ENCODE peak calls at places on chromosomes 11 and 22, in four cellular contexts. P is fibroblast of the conjunctiva, G is fibroblast of mammary gland, K is T-helper 2 cell. U is an unnamed sample.

GRCh38 chr22:22692707-22693530 is 48.5 kb downstream of the GGTLC2 start:
- DNase-seq in K (peak), P (no peak), G (peak), U (peak)

GRCh38 chr11:79062814-79063762 is 377.7 kb downstream of the TENM4 start:
- DNase-seq in P (no peak), K (no peak), G (peak), U (peak)

GRCh38 chr22:31230155-31230870 is 18.2 kb downstream of the LIMK2 start:
- DNase-seq in P (no peak), K (no peak), G (peak), U (peak)

GRCh38 chr11:65290448-65291165 is 24.1 kb upstream of the CDC42EP2 start:
- DNase-seq in G (peak), K (no peak), P (peak), U (peak)

GRCh38 chr11:8593455-8593854 is 573 bp downstream of the STK33 start:
- DNase-seq in K (no peak), P (no peak), G (no peak), U (no peak)

GRCh38 chr22:24950272-24950902 is 2.1 kb upstream of the KIAA1671 start:
- DNase-seq in P (no peak), K (no peak), G (peak), U (peak)

GRCh38 chr11:68146010-68146540 is 24.9 kb upstream of the CHKA start:
- DNase-seq in P (no peak), G (no peak), K (no peak), U (no peak)

GRCh38 chr11:93993747-93994146 is 27.4 kb upstream of the HEPHL1 start:
- DNase-seq in G (no peak), K (no peak), P (no peak), U (no peak)

GRCh38 chr11:19080579-19080993 is 20.1 kb upstream of the MRGPRX2 start:
- DNase-seq in P (no peak), K (no peak), G (peak), U (peak)

GRCh38 chr11:116948375-116948774 is 111.0 kb upstream of the APOA1 start:
- DNase-seq in P (no peak), G (peak), K (no peak), U (peak)

GRCh38 chr11:131198646-131199285 is 171.6 kb upstream of the NTM start:
- DNase-seq in G (no peak), K (no peak), P (no peak), U (no peak)

GRCh38 chr22:18976197-18976751 is 40.2 kb upstream of the PRODH start:
- DNase-seq in G (no peak), P (no peak), K (no peak), U (no peak)

GRCh38 chr22:27992294-27993165 is 73.5 kb upstream of the PITPNB start:
- DNase-seq in K (no peak), P (no peak), G (no peak), U (no peak)

GRCh38 chr11:58923300-58923788 is 15.9 kb upstream of the GLYATL1 start:
- DNase-seq in P (no peak), K (no peak), G (peak), U (peak)

GRCh38 chr11:110069158-110069737 is 23.9 kb upstream of the ZC3H12C start:
- DNase-seq in G (peak), P (no peak), K (no peak), U (peak)

GRCh38 chr22:40178417-40179409 is 988 bp downstream of the TNRC6B start:
- DNase-seq in G (peak), K (peak), P (no peak), U (peak)

GRCh38 chr11:63884191-63884590 is 32.8 kb downstream of the RCOR2 start:
- DNase-seq in G (no peak), P (no peak), K (no peak), U (no peak)

GRCh38 chr22:24845036-24845918 is 39.3 kb downstream of the SGSM1 start:
- DNase-seq in K (no peak), G (peak), P (no peak), U (peak)

GRCh38 chr11:57251491-57252104 is 14.5 kb upstream of the APLNR start:
- DNase-seq in P (peak), G (peak), K (no peak), U (peak)

GRCh38 chr11:133955091-133955846 is 1.5 kb downstream of the IGSF9B start:
- DNase-seq in K (peak), P (no peak), G (no peak), U (no peak)

GRCh38 chr11:72471005-72471898 is 36.9 kb upstream of the CLPB start:
- DNase-seq in K (peak), G (peak), P (peak), U (peak)

GRCh38 chr11:114346709-114347141 is 50.5 kb downstream of the NNMT start:
- DNase-seq in G (peak), P (no peak), K (no peak), U (no peak)

GRCh38 chr11:36014499-36014898 is 70.6 kb downstream of the LDLRAD3 start:
- DNase-seq in P (no peak), K (no peak), G (no peak), U (no peak)

GRCh38 chr22:38034278-38034882 is 22.8 kb upstream of the PICK1 start:
- DNase-seq in P (peak), G (peak), K (no peak), U (peak)

GRCh38 chr22:33028191-33028700 is 29.9 kb downstream of the SYN3 start:
- DNase-seq in P (no peak), G (no peak), K (no peak), U (no peak)

GRCh38 chr11:9148727-9149126 is 57.3 kb upstream of the SCUBE2 start:
- DNase-seq in K (no peak), G (no peak), P (no peak), U (no peak)

GRCh38 chr11:12552677-12553076 is 121.5 kb upstream of the TEAD1 start:
- DNase-seq in P (peak), G (peak), K (no peak), U (peak)

GRCh38 chr22:46638601-46639431 is 18.6 kb downstream of the GRAMD4 start:
- DNase-seq in P (no peak), G (peak), K (no peak), U (peak)

GRCh38 chr11:124762077-124762623 is at the start of gene ESAM:
- DNase-seq in K (peak), P (no peak), G (no peak), U (no peak)

GRCh38 chr11:47175746-47176327 is 842 bp downstream of the ARFGAP2 start:
- DNase-seq in K (no peak), G (no peak), P (no peak), U (no peak)

GRCh38 chr11:18730020-18730419 is 4.0 kb upstream of the IGSF22 start:
- DNase-seq in K (no peak), G (no peak), P (no peak), U (no peak)

GRCh38 chr11:61869636-61870428 is 21.5 kb downstream of the FADS3 start:
- DNase-seq in K (no peak), P (no peak), G (no peak), U (no peak)

GRCh38 chr11:132874638-132875037 is 657.7 kb downstream of the OPCML start:
- DNase-seq in K (no peak), G (no peak), P (no peak), U (peak)

GRCh38 chr11:74024630-74025029 is 15.7 kb upstream of the UCP3 start:
- DNase-seq in P (peak), K (no peak), G (peak), U (peak)

GRCh38 chr11:45209904-45210699 is 63.7 kb downstream of the PRDM11 start:
- DNase-seq in K (no peak), P (peak), G (peak), U (peak)

GRCh38 chr22:41028841-41029240 is 63.6 kb upstream of the EP300 start:
- DNase-seq in P (peak), G (peak), K (no peak), U (peak)

GRCh38 chr11:86795962-86796361 is 4.4 kb upstream of the PRSS23 start:
- DNase-seq in K (no peak), G (peak), P (no peak), U (no peak)

GRCh38 chr11:12744831-12745502 is 70.7 kb downstream of the TEAD1 start:
- DNase-seq in K (no peak), P (no peak), G (no peak), U (peak)

GRCh38 chr11:35487532-35488078 is 37.8 kb downstream of the PAMR1 start:
- DNase-seq in K (no peak), G (peak), P (peak), U (peak)